ENCODE peak calls at places on chromosomes 5 and 9, in nine cellular contexts. S, O, D, T, R, P, M, U and Q are unnamed samples. For H3K36me3, the result is how much of the 10 kb centered on the place peaks cover.

GRCh38 chr9:126722922-126723806 is 81.7 kb upstream of the ZBTB43 start:
- DNase-seq in S (peak), O (no peak), D (no peak), T (no peak), R (no peak), P (peak), M (peak), U (peak), Q (no peak)

GRCh38 chr9:23779220-23779619 is 46.8 kb downstream of the ELAVL2 start:
- DNase-seq in S (no peak), O (no peak), D (no peak), T (peak), R (no peak), P (peak), M (no peak), U (no peak), Q (no peak)

GRCh38 chr5:120936652-120937051 is 472.6 kb downstream of the PRR16 start:
- DNase-seq in S (no peak), O (no peak), D (no peak), T (no peak), R (no peak), P (no peak), M (no peak), U (no peak), Q (no peak)

GRCh38 chr5:40166757-40167156 is 513.0 kb upstream of the PTGER4 start:
- DNase-seq in S (no peak), O (no peak), D (no peak), T (no peak), R (no peak), P (peak), M (no peak), U (no peak), Q (no peak)

GRCh38 chr5:398475-399295 is 44.3 kb upstream of the EXOC3 start:
- DNase-seq in S (no peak), O (peak), D (no peak), T (no peak), R (no peak), P (no peak), M (no peak), U (no peak), Q (no peak)

GRCh38 chr5:141841376-141841775 is 36.8 kb downstream of the PCDH1 start:
- DNase-seq in S (no peak), O (no peak), D (no peak), T (no peak), R (no peak), P (no peak), M (no peak), U (no peak), Q (no peak)

GRCh38 chr9:90331826-90332575 is 310.6 kb downstream of the DIRAS2 start:
- DNase-seq in S (no peak), O (no peak), D (no peak), T (no peak), R (no peak), P (peak), M (peak), U (no peak), Q (no peak)

GRCh38 chr5:113331201-113331551 is 103.6 kb downstream of the TSSK1B start:
- DNase-seq in S (no peak), O (no peak), D (no peak), T (no peak), R (no peak), P (peak), M (peak), U (no peak), Q (peak)

GRCh38 chr9:83434254-83434653 is 103.9 kb downstream of the FRMD3 start:
- DNase-seq in S (no peak), O (no peak), D (no peak), T (no peak), R (no peak), P (no peak), M (no peak), U (no peak), Q (no peak)

DNA sequence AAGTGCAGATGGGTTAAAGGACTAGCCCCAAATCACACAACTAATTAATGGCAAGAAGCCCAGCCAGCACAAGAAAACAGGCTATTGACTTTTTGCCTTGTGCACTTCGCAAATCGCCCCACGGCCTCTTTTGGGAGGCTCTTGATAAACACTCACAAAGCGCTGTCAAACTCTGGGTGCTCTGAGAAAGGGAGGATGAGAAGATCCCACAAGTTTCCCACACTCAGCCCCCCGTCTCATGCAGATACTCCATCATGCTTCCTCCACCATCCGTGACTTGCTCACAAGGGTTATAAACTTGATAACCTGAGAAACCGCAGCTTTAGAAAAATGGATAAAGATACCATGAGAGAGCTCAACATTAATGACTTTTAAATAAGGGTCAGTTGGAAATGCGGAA is 219.7 kb downstream of the EBF1 start:
- DNase-seq in S (no peak), O (no peak), D (no peak), T (no peak), R (no peak), P (no peak), M (no peak), U (no peak), Q (no peak)
- H3K36me3 ChIP-seq in S (under half), O (under half), D (under half), T (under half), R (under half), P (under half), M (under half), U (under half), Q (under half)

GRCh38 chr5:54703091-54703490 is 185.5 kb downstream of the SNX18 start:
- DNase-seq in S (peak), O (peak), D (no peak), T (peak), R (no peak), P (peak), M (peak), U (no peak), Q (no peak)
- H3K4me3 ChIP-seq in S (no peak), O (no peak), D (no peak), T (peak), R (no peak), P (peak), M (no peak), U (no peak), Q (no peak)

DNA sequence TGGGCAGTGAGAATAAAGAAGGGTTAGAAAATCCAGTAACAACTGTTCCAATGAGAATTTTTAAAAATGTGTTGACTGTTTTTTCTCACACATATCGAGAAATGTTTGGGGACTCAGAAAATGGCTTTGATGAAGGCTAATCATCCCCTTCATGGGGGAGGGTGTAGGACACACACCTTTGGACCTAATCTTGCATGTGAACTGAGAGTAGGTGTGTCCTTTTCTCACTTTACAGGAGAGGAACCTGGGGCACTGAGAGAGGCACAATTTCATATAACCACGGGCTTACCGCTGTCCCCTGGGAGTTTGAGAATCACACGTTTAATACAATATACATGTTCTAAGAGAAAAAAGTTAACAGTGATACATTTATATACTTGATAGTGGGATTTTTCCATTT is 17.3 kb downstream of the FRRS1L start:
- DNase-seq in S (no peak), O (no peak), D (no peak), T (no peak), R (no peak), P (no peak), M (no peak), U (no peak), Q (no peak)
- H3K36me3 ChIP-seq in S (under half), O (under half), D (under half), T (under half), R (under half), P (under half), M (under half), U (under half), Q (under half)

DNA sequence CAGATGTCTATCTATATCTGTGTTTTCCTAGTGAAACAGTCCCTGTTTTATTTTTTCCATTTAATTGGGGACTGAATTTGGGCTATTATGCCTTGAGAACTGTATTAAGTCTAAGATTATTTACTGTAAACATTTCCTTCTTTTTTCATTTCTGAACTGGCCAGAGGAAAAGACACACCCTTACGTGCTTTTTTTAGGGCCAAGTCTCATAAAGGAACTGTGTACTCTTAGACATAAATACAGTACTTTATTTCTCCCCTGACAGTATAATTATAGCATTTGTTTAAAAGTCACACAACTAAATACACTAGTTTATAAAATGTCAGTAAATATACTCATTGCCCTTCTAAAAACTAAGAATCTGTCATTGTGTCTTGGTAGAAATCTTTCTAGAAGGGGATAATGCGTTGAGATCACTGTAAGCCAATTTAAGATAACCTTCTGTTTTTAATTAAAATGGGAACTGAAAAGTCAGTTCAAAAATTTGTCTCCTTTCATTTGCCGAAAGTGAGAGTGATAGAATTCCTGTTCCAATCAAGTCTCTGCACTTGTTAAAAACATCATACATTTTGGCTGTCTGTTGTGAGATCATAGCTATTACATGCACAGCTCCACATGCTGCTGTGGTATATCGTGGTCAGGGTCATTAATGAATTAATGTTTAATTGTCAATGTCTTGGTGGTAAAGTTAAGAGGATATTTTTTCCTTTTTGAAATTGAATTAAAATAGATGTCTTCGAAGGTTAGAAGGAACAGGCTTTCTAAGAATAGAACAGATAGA is 132.1 kb downstream of the FOCAD start:
- DNase-seq in S (no peak), O (no peak), D (no peak), T (no peak), R (no peak), P (no peak), M (no peak), U (no peak), Q (no peak)
- H3K4me3 ChIP-seq in S (no peak), O (no peak), D (no peak), T (no peak), R (no peak), P (no peak), M (no peak), U (no peak), Q (no peak)

GRCh38 chr9:69753830-69754229 is 6.0 kb downstream of the PTAR1 start:
- DNase-seq in S (no peak), O (no peak), D (no peak), T (no peak), R (no peak), P (no peak), M (no peak), U (no peak), Q (no peak)

GRCh38 chr9:69758981-69759477 is 782 bp downstream of the PTAR1 start:
- DNase-seq in S (no peak), O (no peak), D (no peak), T (peak), R (no peak), P (peak), M (peak), U (no peak), Q (no peak)

GRCh38 chr9:69758001-69758730 is 1.6 kb downstream of the PTAR1 start:
- DNase-seq in S (no peak), O (no peak), D (no peak), T (no peak), R (no peak), P (peak), M (peak), U (no peak), Q (peak)

GRCh38 chr9:69759478-69760277 is at the start of gene PTAR1:
- DNase-seq in S (peak), O (peak), D (peak), T (peak), R (peak), P (peak), M (peak), U (peak), Q (peak)

GRCh38 chr9:69755205-69755604 is 4.6 kb downstream of the PTAR1 start:
- DNase-seq in S (no peak), O (no peak), D (no peak), T (no peak), R (no peak), P (no peak), M (no peak), U (no peak), Q (no peak)
- H3K36me3 ChIP-seq in S (under half), O (under half), D (under half), T (under half), R (under half), P (under half), M (under half), U (under half), Q (under half)

GRCh38 chr5:58259685-58260152 is 200.2 kb downstream of the PLK2 start:
- DNase-seq in S (no peak), O (no peak), D (peak), T (peak), R (peak), P (peak), M (peak), U (no peak), Q (peak)
- H3K4me3 ChIP-seq in S (no peak), O (no peak), D (no peak), T (no peak), R (no peak), P (no peak), M (no peak), U (no peak), Q (no peak)

GRCh38 chr5:132866342-132867045 is at the start of the genes GDF9 and UQCRQ:
- DNase-seq in S (peak), O (peak), D (peak), T (peak), R (peak), P (peak), M (peak), U (peak), Q (peak)

GRCh38 chr5:132870801-132871200 is 2.7 kb upstream of the LEAP2 start:
- DNase-seq in S (no peak), O (no peak), D (no peak), T (no peak), R (no peak), P (no peak), M (no peak), U (no peak), Q (no peak)

GRCh38 chr5:132868754-132869153 is 2.3 kb downstream of the UQCRQ start:
- DNase-seq in S (no peak), O (no peak), D (no peak), T (no peak), R (no peak), P (no peak), M (no peak), U (no peak), Q (no peak)

GRCh38 chr5:132865668-132866341 is 464 bp downstream of the GDF9 start:
- DNase-seq in S (no peak), O (no peak), D (no peak), T (peak), R (no peak), P (no peak), M (no peak), U (no peak), Q (no peak)

DNA sequence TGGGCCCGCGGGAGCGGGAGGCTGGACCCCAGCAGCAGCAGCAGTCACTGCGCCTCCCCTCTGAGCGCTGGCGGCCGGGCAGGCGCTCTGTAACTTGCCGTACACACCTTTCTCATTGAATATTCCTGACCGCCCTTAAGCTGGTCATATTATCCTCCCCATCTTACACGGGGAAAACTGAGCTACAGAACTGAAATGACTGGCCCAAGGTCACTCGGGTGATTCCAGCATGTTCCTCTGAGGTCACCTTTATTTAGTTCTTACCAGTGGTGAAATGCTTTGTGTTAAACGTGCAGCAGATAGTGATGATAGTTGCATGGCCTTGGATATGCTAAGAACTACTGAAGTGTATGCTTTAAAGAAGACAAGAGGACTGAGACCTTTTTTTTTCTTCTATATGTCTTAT is 607 bp downstream of the UQCRQ start:
- DNase-seq in S (no peak), O (no peak), D (no peak), T (no peak), R (no peak), P (no peak), M (no peak), U (no peak), Q (no peak)
- H3K36me3 ChIP-seq in S (under half), O (under half), D (under half), T (under half), R (under half), P (under half), M (under half), U (under half), Q (under half)